ENCODE peak calls at places on chromosomes 5 and 9, in six cellular contexts. E, L, K, W, S and Q are unnamed samples.
A peak's percentile ranks its signal among the peaks of the same experiment; 100 is the strongest.

GRCh38 chr5:116453920-116454319 is 120.7 kb downstream of the SEMA6A start:
- DNase-seq in K (no peak), L (no peak), E (no peak), S (no peak), W (no peak), Q (no peak)

GRCh38 chr9:117268847-117269452 is 145.9 kb downstream of the ASTN2 start:
- DNase-seq in E (no peak), W (no peak), K (no peak), L (no peak), S (no peak), Q (no peak)

GRCh38 chr5:149002761-149003689 is 59.8 kb downstream of the SH3TC2 start:
- DNase-seq in S (no peak), K (no peak), E (no peak), W (no peak), L (peak; percentile 78), Q (no peak)

GRCh38 chr9:34451545-34451944 is 6.8 kb downstream of the FAM219A start:
- DNase-seq in S (no peak), E (no peak), W (no peak), L (no peak), K (no peak), Q (no peak)

GRCh38 chr9:91159664-91160121 is 202.0 kb downstream of the AUH start:
- DNase-seq in K (peak; percentile 76), W (peak; percentile 82), E (peak; percentile 70), S (peak; percentile 28), L (no peak), Q (no peak)

GRCh38 chr9:133113928-133114351 is 7.1 kb downstream of the RALGDS start:
- DNase-seq in W (peak; percentile 72), S (no peak), E (no peak), K (peak; percentile 70), L (no peak), Q (peak; percentile 80)

GRCh38 chr5:59799668-59800374 is 93.7 kb downstream of the PDE4D start:
- DNase-seq in K (no peak), L (no peak), E (no peak), W (no peak), S (no peak), Q (no peak)

GRCh38 chr9:6034954-6035353 is 19.5 kb upstream of the RANBP6 start:
- DNase-seq in W (no peak), S (no peak), E (no peak), K (no peak), L (no peak), Q (no peak)

GRCh38 chr5:6143523-6143922 is 234.8 kb downstream of the MED10 start:
- DNase-seq in S (no peak), W (no peak), E (no peak), L (peak; percentile 70), K (no peak), Q (no peak)

GRCh38 chr5:169688106-169688505 is 51.0 kb downstream of the DOCK2 start:
- DNase-seq in S (no peak), K (no peak), E (no peak), W (no peak), L (no peak), Q (no peak)

GRCh38 chr5:95931118-95931833 is 30.4 kb downstream of the ELL2 start:
- DNase-seq in W (no peak), E (no peak), L (no peak), K (no peak), S (no peak), Q (no peak)

GRCh38 chr9:27771803-27772545 is 198.7 kb upstream of the C9orf72 start:
- DNase-seq in L (no peak), S (no peak), W (no peak), K (no peak), E (no peak), Q (no peak)

GRCh38 chr5:117623042-117623815 is 1048.6 kb upstream of the SEMA6A start:
- DNase-seq in E (no peak), K (no peak), S (no peak), L (no peak), W (no peak), Q (no peak)

GRCh38 chr9:94870793-94871558 is 144.5 kb downstream of the AOPEP start:
- DNase-seq in S (no peak), W (no peak), E (no peak), L (no peak), K (peak; percentile 79), Q (no peak)

GRCh38 chr9:133976888-133977287 is 15.2 kb downstream of the VAV2 start:
- DNase-seq in K (no peak), W (no peak), S (no peak), L (no peak), E (no peak), Q (peak; percentile 63)

GRCh38 chr9:3330792-3331420 is 194.9 kb downstream of the RFX3 start:
- DNase-seq in K (no peak), W (no peak), L (no peak), S (no peak), E (no peak), Q (no peak)

GRCh38 chr5:180516440-180516839 is 22.3 kb downstream of the CNOT6 start:
- DNase-seq in L (no peak), E (no peak), S (no peak), W (no peak), K (no peak), Q (no peak)

DNA sequence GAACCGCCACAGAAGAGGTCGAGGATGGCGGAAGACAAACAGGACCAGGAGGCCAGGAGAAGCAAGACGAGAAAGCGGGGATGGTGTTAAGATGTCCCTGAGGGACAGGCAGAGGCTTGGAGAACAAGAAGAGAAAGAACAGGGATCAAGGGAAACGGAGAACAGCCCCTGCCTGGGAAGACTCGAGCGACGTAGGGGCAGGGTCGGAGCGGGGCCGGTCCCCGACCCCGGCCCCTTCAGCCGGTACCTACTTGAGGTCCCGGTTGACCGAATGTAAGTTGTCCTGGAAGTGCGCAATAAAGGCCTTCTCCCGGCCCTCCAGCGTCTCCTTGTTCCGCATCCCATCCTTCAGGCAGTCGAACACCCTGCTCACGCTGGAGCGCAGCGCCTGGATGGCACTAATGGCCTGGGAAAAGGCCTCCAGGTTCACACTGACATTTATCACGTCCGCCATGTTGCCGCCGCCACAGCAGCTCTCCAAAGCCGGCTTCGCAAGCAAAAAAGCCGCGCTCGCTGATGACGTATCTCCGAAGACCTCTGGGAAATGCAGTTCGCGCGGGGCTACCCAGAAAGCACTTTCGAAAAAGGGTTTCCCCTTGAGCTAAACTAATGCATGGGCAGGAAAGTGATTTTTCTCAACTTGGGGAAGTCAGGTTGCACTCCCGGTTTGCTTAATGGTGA is at the start of gene MED27:
- DNase-seq in E (peak; percentile 94), S (peak; percentile 83), K (peak; percentile 95), W (peak; percentile 93), L (peak; percentile 97), Q (peak; percentile 98)
- TF ChIP-seq POLR2A in E (peak; percentile 30), S (no peak), K (no peak), W (no peak), L (no peak), Q (no peak)

DNA sequence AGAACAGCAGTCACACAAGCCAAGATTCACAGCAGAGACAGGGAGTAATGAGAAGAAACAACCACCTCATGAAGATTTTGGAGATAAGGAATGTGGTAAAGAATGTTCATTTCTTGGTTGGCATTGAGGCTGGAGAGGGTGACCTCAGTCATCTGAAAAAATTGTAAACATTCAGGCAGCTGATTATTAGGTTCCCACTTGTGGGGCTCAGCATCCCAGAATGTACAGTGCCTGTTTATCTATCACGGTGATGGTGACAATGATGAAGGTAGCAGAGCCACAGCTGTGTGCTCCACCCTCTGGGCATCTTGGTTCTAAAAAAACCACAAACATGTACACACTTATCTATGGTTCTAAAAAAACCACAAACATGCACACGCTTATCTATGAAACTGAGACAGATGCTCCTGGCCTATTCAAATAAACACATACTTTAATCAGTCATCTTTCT is 143.9 kb upstream of the MOCS2 start:
- DNase-seq in E (no peak), W (no peak), S (no peak), K (no peak), L (no peak), Q (no peak)
- TF ChIP-seq POLR2A in E (no peak), W (no peak), S (no peak), K (no peak), L (no peak), Q (no peak)

GRCh38 chr5:87936667-87937066 is 332.0 kb downstream of the TMEM161B start:
- DNase-seq in W (no peak), L (no peak), S (no peak), E (no peak), K (no peak), Q (no peak)
- TF ChIP-seq POLR2A in W (no peak), L (no peak), S (no peak), E (no peak), K (no peak), Q (no peak)

GRCh38 chr9:127244609-127245601 is 19.7 kb upstream of the GARNL3 start:
- DNase-seq in S (peak; percentile 97), E (peak; percentile 98), K (peak; percentile 99), L (peak; percentile 98), W (peak; percentile 99), Q (peak; percentile 99)
- TF ChIP-seq POLR2A in S (no peak), E (peak; percentile 44), K (peak; percentile 79), L (no peak), W (peak; percentile 47), Q (peak; percentile 18)